ENCODE peak calls at places on chromosomes 5 and 9, in ten cellular contexts. H, Y, S, I, T, O, W, F, C and N are unnamed samples.

GRCh38 chr9:133147412-133148271 is 16.1 kb downstream of the GBGT1 start:
- DNase-seq in H (no peak), Y (peak; percentile 78), S (peak; percentile 43), I (peak; percentile 80), T (peak; percentile 34), O (peak; percentile 97), W (peak; percentile 82), F (peak; percentile 86), C (peak; percentile 83), N (peak; percentile 72)

GRCh38 chr9:94865599-94866456 is 139.3 kb downstream of the AOPEP start:
- DNase-seq in H (no peak), Y (no peak), S (no peak), I (no peak), T (no peak), O (peak; percentile 46), W (peak; percentile 83), F (no peak), C (peak; percentile 74), N (no peak)

GRCh38 chr5:38445374-38446028 is 110.9 kb downstream of the LIFR start:
- DNase-seq in H (no peak), Y (peak; percentile 41), S (no peak), I (no peak), T (peak; percentile 66), O (peak; percentile 58), W (no peak), F (no peak), C (peak; percentile 86), N (no peak)

GRCh38 chr5:56853710-56854109 is 38.4 kb downstream of the MAP3K1 start:
- DNase-seq in H (no peak), Y (no peak), S (no peak), I (no peak), T (no peak), O (no peak), W (no peak), F (no peak), C (no peak), N (no peak)

GRCh38 chr5:14528926-14529325 is 52.7 kb upstream of the OTULINL start:
- DNase-seq in H (no peak), Y (no peak), S (no peak), I (no peak), T (no peak), O (no peak), W (no peak), F (no peak), C (no peak), N (no peak)

GRCh38 chr9:16337322-16338029 is 533.0 kb downstream of the BNC2 start:
- DNase-seq in H (no peak), Y (peak; percentile 97), S (peak; percentile 93), I (no peak), T (peak; percentile 100), O (no peak), W (no peak), F (peak; percentile 62), C (no peak), N (no peak)

GRCh38 chr5:173201636-173202265 is 33.3 kb downstream of the NKX2-5 start:
- DNase-seq in H (no peak), Y (peak; percentile 91), S (peak; percentile 62), I (no peak), T (peak; percentile 83), O (no peak), W (no peak), F (no peak), C (no peak), N (no peak)

GRCh38 chr5:149857499-149857898 is 87.1 kb downstream of the PDE6A start:
- DNase-seq in H (peak; percentile 28), Y (peak; percentile 67), S (peak; percentile 38), I (no peak), T (peak; percentile 70), O (no peak), W (peak; percentile 95), F (peak; percentile 93), C (peak; percentile 86), N (peak; percentile 46)

GRCh38 chr9:114075602-114076001 is 2.5 kb downstream of the AMBP start:
- DNase-seq in H (no peak), Y (no peak), S (no peak), I (no peak), T (no peak), O (no peak), W (no peak), F (no peak), C (no peak), N (no peak)

GRCh38 chr5:152305525-152305924 is 99.6 kb downstream of the NMUR2 start:
- DNase-seq in H (no peak), Y (no peak), S (no peak), I (no peak), T (no peak), O (peak; percentile 55), W (no peak), F (no peak), C (no peak), N (no peak)

GRCh38 chr5:80187274-80187673 is 68.6 kb downstream of the SERINC5 start:
- DNase-seq in H (no peak), Y (peak; percentile 26), S (no peak), I (no peak), T (peak; percentile 14), O (no peak), W (no peak), F (no peak), C (no peak), N (no peak)

GRCh38 chr5:99169309-99169708 is 240.5 kb upstream of the CHD1 start:
- DNase-seq in H (no peak), Y (peak; percentile 25), S (no peak), I (no peak), T (peak; percentile 6), O (no peak), W (no peak), F (no peak), C (no peak), N (no peak)
- TF ChIP-seq CTCF in H (no peak), Y (peak; percentile 41), S (peak; percentile 67), I (no peak), T (peak; percentile 22), O (peak; percentile 70), W (no peak), F (peak; percentile 16), C (no peak), N (no peak)

DNA sequence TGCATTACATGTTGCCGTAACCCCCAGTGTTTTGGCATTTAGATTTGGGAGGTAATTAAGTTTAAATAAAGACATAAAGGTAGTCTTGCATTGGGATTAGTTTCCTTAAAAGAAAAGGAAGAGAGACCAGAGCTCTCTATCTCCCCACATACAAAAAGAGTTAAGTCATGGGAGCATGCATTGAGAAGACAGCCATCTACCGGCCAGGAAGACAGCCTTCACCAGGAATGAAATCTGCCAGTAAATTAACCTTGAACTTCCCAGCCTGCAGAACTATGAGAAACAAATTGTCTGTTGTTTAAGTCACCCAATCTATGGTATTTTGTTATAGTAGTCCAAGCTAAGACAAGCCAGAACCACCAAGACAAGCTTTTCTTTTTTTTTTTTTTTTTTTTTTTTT is 567.0 kb upstream of the CDH18 start:
- DNase-seq in H (no peak), Y (peak; percentile 2), S (no peak), I (no peak), T (no peak), O (no peak), W (no peak), F (no peak), C (no peak), N (no peak)
- TF ChIP-seq CTCF in H (no peak), Y (peak; percentile 27), S (peak; percentile 13), I (no peak), T (no peak), O (peak; percentile 53), W (no peak), F (no peak), C (no peak), N (no peak)

DNA sequence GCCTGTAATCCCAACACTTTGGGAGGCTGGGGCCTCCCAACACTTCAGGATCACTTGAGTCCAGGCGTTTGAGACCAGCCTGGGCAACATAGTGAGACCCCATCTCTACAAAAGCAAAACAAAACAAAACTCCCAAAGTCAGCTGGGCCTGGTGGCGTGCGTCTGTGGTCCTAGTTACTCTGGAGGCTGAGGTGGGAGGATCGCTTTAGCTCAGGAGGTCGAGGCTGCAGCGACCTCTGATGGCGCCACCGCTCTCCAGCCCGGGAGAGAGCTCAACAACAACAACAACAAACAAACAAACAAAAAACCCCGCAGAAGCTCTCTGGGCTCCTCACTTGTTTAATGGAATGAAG is 528 bp downstream of the ACOT12 start:
- DNase-seq in H (no peak), Y (no peak), S (no peak), I (no peak), T (no peak), O (no peak), W (no peak), F (no peak), C (no peak), N (no peak)
- TF ChIP-seq CTCF in H (no peak), Y (peak; percentile 2), S (peak; percentile 20), I (no peak), T (peak; percentile 2), O (peak; percentile 30), W (no peak), F (no peak), C (no peak), N (no peak)

GRCh38 chr9:126777733-126778132 is 27.1 kb upstream of the ZBTB43 start:
- DNase-seq in H (no peak), Y (peak; percentile 52), S (no peak), I (no peak), T (no peak), O (peak; percentile 88), W (no peak), F (peak; percentile 10), C (no peak), N (no peak)
- TF ChIP-seq CTCF in H (no peak), Y (peak; percentile 43), S (peak; percentile 63), I (no peak), T (peak; percentile 1), O (peak; percentile 71), W (no peak), F (no peak), C (no peak), N (no peak)

DNA sequence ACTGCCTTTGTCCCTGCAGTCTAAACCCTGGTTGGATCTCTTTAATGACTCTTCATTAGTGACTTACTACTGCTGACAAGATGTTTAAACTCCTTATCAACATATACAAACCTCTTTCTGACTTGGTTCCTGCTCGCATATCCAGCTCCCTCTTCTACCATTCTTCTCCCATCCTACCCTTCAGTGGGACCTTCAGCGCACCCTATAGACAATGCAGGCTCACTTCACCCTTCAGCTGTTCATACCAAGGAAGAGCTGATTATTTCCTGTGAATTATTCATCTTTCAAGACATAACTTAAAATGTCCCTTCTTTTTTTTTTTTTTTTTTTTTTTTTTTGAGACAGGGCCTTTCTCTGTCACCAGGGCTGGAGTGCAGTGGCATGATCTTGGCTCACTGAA is 436.5 kb downstream of the KIAA0825 start:
- DNase-seq in H (no peak), Y (peak; percentile 36), S (no peak), I (no peak), T (peak; percentile 7), O (peak; percentile 63), W (no peak), F (peak; percentile 29), C (no peak), N (no peak)
- TF ChIP-seq CTCF in H (no peak), Y (peak; percentile 42), S (peak; percentile 39), I (no peak), T (peak; percentile 17), O (peak; percentile 64), W (no peak), F (no peak), C (no peak), N (no peak)

GRCh38 chr5:53381-54174 is 38.4 kb upstream of the PLEKHG4B start:
- DNase-seq in H (no peak), Y (peak; percentile 11), S (no peak), I (no peak), T (no peak), O (peak; percentile 94), W (no peak), F (peak; percentile 86), C (no peak), N (no peak)
- TF ChIP-seq CTCF in H (no peak), Y (no peak), S (no peak), I (no peak), T (no peak), O (no peak), W (no peak), F (no peak), C (no peak), N (no peak)

GRCh38 chr5:169126376-169127043 is 174.4 kb downstream of the SLIT3 start:
- DNase-seq in H (no peak), Y (no peak), S (no peak), I (no peak), T (peak; percentile 62), O (no peak), W (no peak), F (no peak), C (no peak), N (no peak)
- TF ChIP-seq CTCF in H (no peak), Y (no peak), S (no peak), I (no peak), T (no peak), O (no peak), W (no peak), F (no peak), C (no peak), N (no peak)